ENCODE peak calls at places on chromosomes 11 and 22, in seven cellular contexts. F is HCT116, L is tibial nerve, H is esophagus squamous epithelium, S is aorta, Q is foreskin keratinocyte, P is breast epithelium. D is an unnamed sample. For H3K27me3, the result is how much of the 10 kb centered on the place peaks cover.

GRCh38 chr11:8318536-8318935 is 54.9 kb upstream of the LMO1 start:
- DNase-seq in H (no peak), F (no peak), P (peak), Q (no peak), L (no peak), S (peak), D (no peak)

GRCh38 chr11:83088965-83089364 is 17.3 kb upstream of the RAB30 start:
- DNase-seq in Q (no peak), S (no peak), L (no peak), P (no peak), F (no peak), H (no peak), D (no peak)

GRCh38 chr11:126522152-126522551 is 166.7 kb downstream of the ST3GAL4 start:
- DNase-seq in F (no peak), L (no peak), Q (no peak), H (no peak), P (no peak), S (no peak), D (no peak)

GRCh38 chr11:106624377-106624776 is 393.9 kb downstream of the GUCY1A2 start:
- DNase-seq in S (no peak), H (no peak), Q (no peak), F (no peak), P (no peak), L (no peak), D (no peak)

GRCh38 chr11:128095459-128096096 is 491.8 kb downstream of the ETS1 start:
- DNase-seq in S (no peak), L (no peak), Q (peak), F (peak), H (no peak), P (no peak), D (no peak)

GRCh38 chr11:134866981-134867675 is 455.1 kb upstream of the B3GAT1 start:
- DNase-seq in P (no peak), Q (no peak), F (no peak), S (no peak), L (no peak), H (no peak), D (no peak)

GRCh38 chr11:32109138-32109537 is 18.3 kb downstream of the RCN1 start:
- DNase-seq in Q (no peak), S (no peak), L (no peak), P (no peak), H (no peak), F (no peak), D (no peak)

GRCh38 chr11:9657531-9657930 is 6.3 kb upstream of the SWAP70 start:
- DNase-seq in P (no peak), F (no peak), H (no peak), S (no peak), Q (no peak), L (no peak), D (no peak)

GRCh38 chr22:41576877-41577276 is 12.8 kb downstream of the PMM1 start:
- DNase-seq in L (no peak), Q (peak), F (peak), P (no peak), S (peak), H (no peak), D (no peak)

GRCh38 chr11:76680517-76681425 is 10.2 kb upstream of the LRRC32 start:
- DNase-seq in L (peak), H (no peak), P (no peak), S (peak), Q (no peak), F (peak), D (peak)

GRCh38 chr11:35588627-35589026 is 29.6 kb upstream of the FJX1 start:
- DNase-seq in S (no peak), P (no peak), L (no peak), Q (peak), F (no peak), H (no peak), D (no peak)

GRCh38 chr11:85977751-85978160 is 91.1 kb downstream of the PICALM start:
- DNase-seq in L (no peak), H (no peak), Q (no peak), S (no peak), P (no peak), F (no peak), D (no peak)

GRCh38 chr22:22691716-22692701 is 47.6 kb downstream of the GGTLC2 start:
- DNase-seq in Q (peak), P (no peak), H (no peak), S (no peak), L (no peak), F (no peak), D (no peak)

GRCh38 chr11:36818410-36818809 is 220.4 kb upstream of the RAG2 start:
- DNase-seq in H (no peak), P (no peak), Q (no peak), L (no peak), S (no peak), F (peak), D (no peak)

GRCh38 chr11:72782081-72782920 is 11.5 kb downstream of the STARD10 start:
- DNase-seq in H (no peak), F (no peak), L (no peak), S (no peak), Q (peak), P (no peak), D (no peak)

GRCh38 chr11:93908689-93909088 is 58.3 kb upstream of the VSTM5 start:
- DNase-seq in H (no peak), P (no peak), F (no peak), L (no peak), Q (peak), S (no peak), D (no peak)

GRCh38 chr11:1359556-1359955 is 30.2 kb upstream of the BRSK2 start:
- DNase-seq in P (no peak), H (no peak), Q (no peak), S (no peak), L (no peak), F (no peak), D (no peak)

DNA sequence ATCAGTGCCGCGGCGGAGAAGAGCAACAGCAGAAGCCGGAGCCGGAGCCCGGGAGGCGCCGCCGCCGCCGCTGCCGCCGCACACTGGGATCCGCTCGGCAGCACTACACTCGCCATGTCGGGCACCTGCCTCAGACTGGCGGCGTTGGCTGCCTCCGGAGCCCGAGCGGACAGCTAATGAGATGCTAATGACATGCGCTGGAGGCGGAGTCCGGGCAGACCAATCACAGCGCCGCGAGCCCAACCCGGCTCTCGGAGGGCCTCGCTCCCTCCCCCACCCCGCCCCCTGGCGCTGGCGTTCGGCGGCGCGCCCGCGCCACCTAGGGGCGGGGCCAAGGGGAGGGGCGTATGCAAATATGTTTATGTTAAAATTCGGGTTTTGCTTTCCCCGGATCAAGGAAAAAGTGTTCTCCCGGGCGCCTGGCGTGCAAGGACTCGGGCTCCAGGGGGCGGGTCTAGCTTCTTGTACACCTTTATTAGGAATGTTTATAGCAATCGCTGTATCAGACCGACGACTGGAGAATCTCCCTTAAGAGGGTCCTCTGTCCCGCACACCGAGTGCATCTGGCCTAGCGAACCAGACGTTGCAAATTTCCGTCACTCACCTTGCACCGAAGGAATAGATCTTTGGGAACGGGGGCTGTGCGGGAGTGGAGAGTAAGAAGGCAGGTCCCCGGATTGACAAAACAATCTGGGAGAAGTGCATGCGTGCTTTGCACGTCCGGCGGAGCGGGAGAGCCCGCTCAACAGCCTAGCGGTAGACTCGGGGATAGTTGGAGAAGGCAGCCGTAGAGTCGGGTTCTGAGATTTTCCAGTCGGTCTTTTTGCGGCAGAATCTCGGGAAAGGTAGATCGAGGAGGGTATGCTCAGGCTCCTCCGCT is at the start of gene CADM1:
- DNase-seq in F (no peak), L (peak), S (peak), P (peak), Q (peak), H (peak), D (peak)
- H3K27me3 ChIP-seq in F (under half), L (under half), S (under half), P (under half), Q (under half), H (half or more), D (half or more)

DNA sequence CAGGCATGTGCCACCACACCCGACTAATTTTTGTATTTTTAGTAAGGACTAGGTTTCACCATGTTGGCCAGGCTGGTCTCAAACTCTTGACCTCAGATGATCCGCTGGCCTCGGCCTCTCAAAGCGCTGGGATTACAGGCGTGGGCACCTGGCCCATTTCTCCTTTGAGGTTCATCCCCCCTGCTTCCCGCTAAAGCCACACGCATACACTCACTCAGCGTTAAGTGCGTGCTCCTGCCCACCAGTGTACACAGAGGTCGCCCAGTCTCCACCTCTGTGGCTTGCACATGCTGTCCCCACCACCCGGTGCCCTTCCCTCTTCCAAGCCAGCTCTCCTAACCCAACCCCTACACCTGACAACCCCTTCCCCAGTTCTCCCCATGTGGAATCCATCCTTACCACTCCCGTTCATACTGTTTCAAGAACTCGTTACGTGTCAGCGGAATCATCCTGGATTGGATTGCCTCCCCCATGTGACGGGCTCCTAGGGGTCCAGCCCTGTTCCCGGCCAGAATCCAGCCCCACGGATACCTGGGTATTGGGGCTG is 15.7 kb upstream of the CYTH4 start:
- DNase-seq in H (no peak), S (peak), P (no peak), Q (no peak), F (no peak), L (no peak), D (no peak)
- H3K27me3 ChIP-seq in H (half or more), S (under half), P (under half), Q (under half), F (under half), L (under half), D (under half)

DNA sequence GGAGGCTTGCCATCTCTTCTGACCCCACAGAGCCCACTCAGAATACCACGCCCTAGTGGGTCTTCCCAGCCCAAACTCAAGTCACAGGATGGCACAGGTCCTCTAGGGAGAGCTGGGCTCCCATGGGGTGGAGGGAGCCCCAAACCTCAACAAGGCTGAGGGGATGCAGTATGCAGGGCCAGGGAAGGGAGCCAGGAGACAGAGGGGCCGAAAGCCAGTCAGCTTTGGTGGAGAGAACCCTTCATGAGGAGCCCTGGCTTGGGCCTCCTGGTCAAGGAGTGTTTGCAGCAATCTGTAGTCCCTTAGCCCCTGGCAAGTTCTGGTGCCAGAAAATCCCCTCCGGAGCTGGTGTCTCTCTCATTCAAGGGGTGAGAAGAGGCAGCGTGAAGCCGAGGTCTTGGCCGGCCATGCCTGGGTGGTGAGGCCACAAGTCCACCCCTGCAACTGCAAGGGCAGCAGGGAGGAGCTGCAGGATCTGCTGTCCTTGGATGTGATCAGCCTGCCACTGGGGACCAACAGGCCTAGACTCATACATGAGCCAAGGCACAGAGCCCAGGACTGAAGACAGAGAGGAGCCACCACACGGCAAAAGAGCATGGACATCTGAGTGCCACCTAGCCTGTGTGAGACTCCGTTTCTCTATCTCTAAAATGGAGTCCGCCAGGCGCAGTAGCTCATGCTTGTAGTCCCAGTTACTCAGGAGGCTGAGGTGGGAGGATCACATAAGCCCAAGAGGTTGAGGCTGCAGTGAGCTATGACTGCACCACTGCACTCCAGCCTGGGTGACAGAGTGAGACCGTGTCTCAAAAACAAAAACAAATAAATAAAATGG is 24.1 kb downstream of the NEAT1 start:
- DNase-seq in L (peak), S (peak), Q (peak), P (no peak), F (no peak), H (no peak), D (no peak)
- H3K27me3 ChIP-seq in L (under half), S (under half), Q (under half), P (under half), F (under half), H (under half), D (under half)

GRCh38 chr11:119363874-119364590 is 17.5 kb downstream of the USP2 start:
- DNase-seq in S (no peak), F (no peak), Q (no peak), L (no peak), H (no peak), P (no peak), D (no peak)
- H3K27me3 ChIP-seq in S (under half), F (under half), Q (under half), L (under half), H (under half), P (under half), D (under half)

DNA sequence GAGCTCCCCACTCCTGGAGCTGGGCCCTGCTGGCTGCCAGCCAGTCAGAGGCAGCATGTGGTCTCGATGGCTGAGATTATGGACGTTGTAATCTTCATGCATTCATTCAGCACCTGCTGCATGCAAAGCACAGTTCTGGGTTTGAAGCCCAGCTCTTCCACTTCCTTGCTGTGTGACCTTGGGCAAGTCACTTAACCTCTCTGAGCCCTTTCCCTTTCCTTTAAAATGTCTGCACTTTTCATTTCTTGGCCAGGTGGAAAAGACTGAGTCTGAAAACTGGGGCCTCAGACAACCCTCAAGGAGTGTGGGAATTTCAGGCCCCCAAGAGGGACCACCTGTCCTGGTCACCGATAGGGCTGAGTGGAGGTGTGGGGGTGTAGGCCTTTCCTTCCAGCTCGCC is 24.6 kb upstream of the MYEOV start:
- DNase-seq in L (no peak), Q (no peak), F (no peak), H (no peak), P (no peak), S (no peak), D (no peak)
- H3K27me3 ChIP-seq in L (under half), Q (under half), F (under half), H (under half), P (under half), S (under half), D (under half)

GRCh38 chr22:47600791-47601400 is 838.4 kb downstream of the TBC1D22A start:
- DNase-seq in F (no peak), Q (no peak), H (no peak), P (no peak), S (no peak), L (no peak), D (no peak)

GRCh38 chr22:47599753-47600152 is 837.3 kb downstream of the TBC1D22A start:
- DNase-seq in P (no peak), Q (no peak), H (no peak), F (no peak), L (no peak), S (no peak), D (no peak)

GRCh38 chr22:47601666-47602065 is 839.2 kb downstream of the TBC1D22A start:
- DNase-seq in F (no peak), L (no peak), P (no peak), H (no peak), S (no peak), Q (no peak), D (no peak)

GRCh38 chr22:47598864-47599263 is 836.4 kb downstream of the TBC1D22A start:
- DNase-seq in L (no peak), H (no peak), Q (no peak), F (no peak), S (no peak), P (no peak), D (no peak)

GRCh38 chr22:47600281-47600680 is 837.8 kb downstream of the TBC1D22A start:
- DNase-seq in H (no peak), P (no peak), F (no peak), Q (no peak), S (no peak), L (no peak), D (no peak)
- H3K27me3 ChIP-seq in H (half or more), P (under half), F (under half), Q (under half), S (under half), L (under half), D (under half)

D was measured in heart right ventricle.